ENCODE peak calls at places on chromosomes 12 and 14, in ten cellular contexts. L is Calu3, V is lung, K is neural progenitor cell, F is OCI-LY7, Q is brain microvascular endothelial cell, W is HFF-Myc, O is upper lobe of right lung, M is left ventricle myocardium inferior, B is psoas muscle. T is an unnamed sample.

GRCh38 chr12:28899951-28900350 is 249.1 kb upstream of the FAR2 start:
- DNase-seq in L (no peak), V (no peak), K (no peak), F (no peak), Q (peak), W (peak), O (no peak), M (no peak), B (no peak), T (peak)

GRCh38 chr14:96122496-96122895 is 82.1 kb upstream of the BDKRB2 start:
- DNase-seq in L (no peak), V (no peak), K (no peak), F (no peak), Q (peak), W (peak), O (no peak), M (no peak), B (no peak), T (peak)

GRCh38 chr12:16282978-16283377 is 5.5 kb upstream of the SLC15A5 start:
- DNase-seq in L (no peak), V (no peak), K (no peak), F (no peak), Q (no peak), W (no peak), O (no peak), M (no peak), B (no peak), T (no peak)

GRCh38 chr12:8035440-8036010 is 3.0 kb downstream of the FOXJ2 start:
- DNase-seq in L (no peak), V (no peak), K (no peak), F (no peak), Q (no peak), W (no peak), O (no peak), M (no peak), B (no peak), T (no peak)

GRCh38 chr14:104976198-104977007 is 1.8 kb downstream of the AHNAK2 start:
- DNase-seq in L (peak), V (peak), K (peak), F (peak), Q (peak), W (peak), O (peak), M (peak), B (peak), T (peak)

GRCh38 chr14:55212611-55213010 is 21.2 kb upstream of the DLGAP5 start:
- DNase-seq in L (peak), V (no peak), K (no peak), F (no peak), Q (no peak), W (no peak), O (no peak), M (no peak), B (no peak), T (no peak)

GRCh38 chr14:28468191-28469151 is 298.1 kb upstream of the FOXG1 start:
- DNase-seq in L (no peak), V (no peak), K (peak), F (no peak), Q (no peak), W (no peak), O (no peak), M (no peak), B (no peak), T (no peak)

GRCh38 chr14:51652168-51653095 is 722 bp downstream of the FRMD6 start:
- DNase-seq in L (no peak), V (peak), K (peak), F (peak), Q (no peak), W (no peak), O (no peak), M (peak), B (no peak), T (no peak)

GRCh38 chr12:47272412-47273190 is 192.8 kb upstream of the AMIGO2 start:
- DNase-seq in L (no peak), V (no peak), K (no peak), F (no peak), Q (no peak), W (no peak), O (no peak), M (no peak), B (no peak), T (no peak)

GRCh38 chr12:105948331-105948730 is 190.4 kb downstream of the NUAK1 start:
- DNase-seq in L (no peak), V (no peak), K (no peak), F (no peak), Q (no peak), W (no peak), O (no peak), M (no peak), B (no peak), T (no peak)

GRCh38 chr14:74444866-74445265 is 18.9 kb upstream of the SYNDIG1L start:
- DNase-seq in L (no peak), V (no peak), K (no peak), F (no peak), Q (no peak), W (no peak), O (no peak), M (no peak), B (no peak), T (no peak)

GRCh38 chr12:2679816-2680675 is 114.7 kb upstream of the FKBP4 start:
- DNase-seq in L (no peak), V (peak), K (no peak), F (no peak), Q (no peak), W (no peak), O (no peak), M (no peak), B (no peak), T (no peak)

GRCh38 chr12:28222959-28223662 is 32.9 kb downstream of the CCDC91 start:
- DNase-seq in L (no peak), V (no peak), K (no peak), F (no peak), Q (no peak), W (no peak), O (no peak), M (no peak), B (no peak), T (no peak)

GRCh38 chr12:127381043-127381668 is 885.8 kb upstream of the TMEM132C start:
- DNase-seq in L (peak), V (no peak), K (peak), F (peak), Q (no peak), W (no peak), O (peak), M (peak), B (peak), T (no peak)

GRCh38 chr12:112352921-112353320 is 29.3 kb downstream of the HECTD4 start:
- DNase-seq in L (no peak), V (no peak), K (no peak), F (no peak), Q (no peak), W (no peak), O (no peak), M (no peak), B (no peak), T (no peak)

GRCh38 chr14:91858536-91859275 is 8.6 kb downstream of the TC2N start:
- DNase-seq in L (peak), V (no peak), K (no peak), F (no peak), Q (peak), W (peak), O (no peak), M (no peak), B (no peak), T (no peak)

GRCh38 chr12:116971222-116971621 is 60.5 kb downstream of the FBXW8 start:
- DNase-seq in L (no peak), V (no peak), K (no peak), F (peak), Q (no peak), W (no peak), O (no peak), M (no peak), B (no peak), T (no peak)

GRCh38 chr12:20128926-20129325 is 239.4 kb upstream of the PDE3A start:
- DNase-seq in L (no peak), V (no peak), K (no peak), F (no peak), Q (no peak), W (no peak), O (no peak), M (no peak), B (no peak), T (no peak)

GRCh38 chr12:24015771-24016170 is 66.3 kb upstream of the SOX5 start:
- DNase-seq in L (no peak), V (no peak), K (peak), F (no peak), Q (no peak), W (no peak), O (no peak), M (no peak), B (no peak), T (no peak)

GRCh38 chr12:47762850-47763440 is 4.3 kb upstream of the RAPGEF3 start:
- DNase-seq in L (no peak), V (no peak), K (no peak), F (no peak), Q (no peak), W (no peak), O (no peak), M (no peak), B (no peak), T (no peak)

GRCh38 chr14:22448905-22449611 is 140.0 kb downstream of the DAD1 start:
- DNase-seq in L (peak), V (no peak), K (no peak), F (peak), Q (no peak), W (no peak), O (no peak), M (no peak), B (peak), T (no peak)

GRCh38 chr12:11716794-11717532 is 67.5 kb downstream of the ETV6 start:
- DNase-seq in L (no peak), V (no peak), K (no peak), F (no peak), Q (no peak), W (no peak), O (no peak), M (no peak), B (no peak), T (no peak)

GRCh38 chr12:112850343-112850742 is 56.4 kb upstream of the OAS1 start:
- DNase-seq in L (no peak), V (no peak), K (no peak), F (no peak), Q (no peak), W (no peak), O (no peak), M (no peak), B (no peak), T (no peak)

GRCh38 chr14:38098074-38098846 is 109.4 kb upstream of the SSTR1 start:
- DNase-seq in L (no peak), V (no peak), K (no peak), F (no peak), Q (peak), W (no peak), O (no peak), M (no peak), B (no peak), T (peak)

GRCh38 chr12:109932878-109933503 is 32.9 kb downstream of the TCHP start:
- DNase-seq in L (no peak), V (no peak), K (no peak), F (no peak), Q (no peak), W (no peak), O (no peak), M (peak), B (no peak), T (no peak)

GRCh38 chr14:53355581-53356112 is 202.5 kb upstream of the DDHD1 start:
- DNase-seq in L (no peak), V (no peak), K (peak), F (no peak), Q (peak), W (peak), O (no peak), M (no peak), B (no peak), T (no peak)

GRCh38 chr14:55440385-55440784 is at the start of gene TBPL2:
- DNase-seq in L (no peak), V (no peak), K (peak), F (no peak), Q (no peak), W (no peak), O (no peak), M (no peak), B (no peak), T (no peak)

GRCh38 chr12:25827141-25827540 is 131.3 kb upstream of the RASSF8 start:
- DNase-seq in L (no peak), V (no peak), K (no peak), F (no peak), Q (no peak), W (no peak), O (no peak), M (no peak), B (no peak), T (no peak)

GRCh38 chr12:25824729-25825128 is 133.8 kb upstream of the RASSF8 start:
- DNase-seq in L (no peak), V (no peak), K (no peak), F (no peak), Q (no peak), W (no peak), O (no peak), M (no peak), B (no peak), T (no peak)

GRCh38 chr12:25828188-25828587 is 130.3 kb upstream of the RASSF8 start:
- DNase-seq in L (no peak), V (no peak), K (no peak), F (no peak), Q (no peak), W (no peak), O (no peak), M (no peak), B (no peak), T (no peak)

GRCh38 chr12:25827747-25828146 is 130.7 kb upstream of the RASSF8 start:
- DNase-seq in L (no peak), V (no peak), K (no peak), F (no peak), Q (no peak), W (no peak), O (no peak), M (no peak), B (no peak), T (no peak)

GRCh38 chr12:25825494-25825893 is 133.0 kb upstream of the RASSF8 start:
- DNase-seq in L (no peak), V (no peak), K (no peak), F (no peak), Q (no peak), W (no peak), O (no peak), M (no peak), B (no peak), T (no peak)
- TF ChIP-seq CTCF in L (no peak), V (no peak), K (no peak), F (no peak), Q (peak), W (no peak), O (no peak), M (no peak), B (no peak), T (peak)

GRCh38 chr14:99225804-99226203 is 46.2 kb downstream of the BCL11B start:
- DNase-seq in L (no peak), V (no peak), K (no peak), F (no peak), Q (no peak), W (no peak), O (no peak), M (no peak), B (no peak), T (no peak)

GRCh38 chr14:99224948-99225347 is 47.0 kb downstream of the BCL11B start:
- DNase-seq in L (no peak), V (no peak), K (no peak), F (no peak), Q (no peak), W (no peak), O (no peak), M (no peak), B (no peak), T (no peak)

GRCh38 chr14:99226687-99227086 is 45.3 kb downstream of the BCL11B start:
- DNase-seq in L (no peak), V (no peak), K (no peak), F (no peak), Q (no peak), W (no peak), O (no peak), M (no peak), B (no peak), T (no peak)

GRCh38 chr14:99221445-99221844 is 50.6 kb downstream of the BCL11B start:
- DNase-seq in L (no peak), V (no peak), K (no peak), F (no peak), Q (no peak), W (no peak), O (no peak), M (no peak), B (no peak), T (no peak)

GRCh38 chr14:99224116-99224910 is 47.7 kb downstream of the BCL11B start:
- DNase-seq in L (no peak), V (no peak), K (no peak), F (no peak), Q (no peak), W (no peak), O (no peak), M (no peak), B (no peak), T (no peak)
- TF ChIP-seq CTCF in L (no peak), V (no peak), K (peak), F (no peak), Q (no peak), W (no peak), O (no peak), M (no peak), B (no peak), T (no peak)

GRCh38 chr12:77540097-77540496 is 290.6 kb upstream of the NAV3 start:
- DNase-seq in L (no peak), V (no peak), K (no peak), F (no peak), Q (no peak), W (no peak), O (no peak), M (no peak), B (no peak), T (no peak)
- TF ChIP-seq CTCF in L (no peak), V (no peak), K (peak), F (no peak), Q (no peak), W (no peak), O (no peak), M (no peak), B (no peak), T (peak)

GRCh38 chr14:85131523-85131922 is 398.4 kb upstream of the FLRT2 start:
- DNase-seq in L (no peak), V (no peak), K (peak), F (peak), Q (no peak), W (no peak), O (no peak), M (no peak), B (no peak), T (no peak)
- TF ChIP-seq CTCF in L (no peak), V (no peak), K (peak), F (peak), Q (peak), W (no peak), O (peak), M (peak), B (no peak), T (no peak)

DNA sequence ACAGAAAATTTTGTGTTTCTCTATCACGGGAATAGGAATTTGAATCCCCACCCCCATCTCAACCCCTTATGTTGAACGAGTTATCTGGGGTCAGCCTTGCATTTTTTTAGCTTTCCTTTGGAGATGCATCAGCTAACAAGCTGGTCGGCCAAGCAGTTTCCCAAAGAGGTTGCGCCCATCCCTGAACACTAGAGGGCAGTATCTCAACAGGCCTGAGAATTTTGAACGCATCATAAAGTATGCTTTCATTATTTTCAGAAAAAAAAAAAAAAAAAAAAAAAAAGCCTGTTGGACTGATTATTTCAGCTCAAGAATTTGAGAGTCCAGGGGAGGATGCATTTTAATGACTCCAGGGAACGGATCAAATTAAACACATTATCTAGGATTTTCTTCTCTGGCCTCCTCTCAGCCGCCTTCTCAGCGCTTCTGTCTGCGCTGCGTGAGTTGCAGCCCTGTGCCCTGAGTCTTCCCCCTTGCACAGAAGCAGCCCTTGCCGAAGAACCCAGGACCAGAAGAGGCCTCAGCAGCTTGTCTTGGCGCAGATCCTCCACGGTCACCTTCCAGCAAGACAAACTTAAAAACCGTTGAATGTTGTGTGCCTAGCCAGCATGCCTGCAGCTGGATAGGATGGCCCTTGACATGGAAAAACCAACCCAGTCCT is 76.5 kb upstream of the GZMB start:
- DNase-seq in L (peak), V (peak), K (peak), F (peak), Q (peak), W (peak), O (no peak), M (peak), B (peak), T (peak)
- TF ChIP-seq CTCF in L (peak), V (peak), K (peak), F (peak), Q (peak), W (peak), O (peak), M (peak), B (peak), T (peak)

GRCh38 chr12:42024495-42024830 is 120.2 kb downstream of the GXYLT1 start:
- DNase-seq in L (no peak), V (no peak), K (no peak), F (no peak), Q (no peak), W (no peak), O (no peak), M (no peak), B (no peak), T (no peak)
- TF ChIP-seq CTCF in L (no peak), V (no peak), K (no peak), F (peak), Q (no peak), W (no peak), O (no peak), M (peak), B (no peak), T (no peak)

DNA sequence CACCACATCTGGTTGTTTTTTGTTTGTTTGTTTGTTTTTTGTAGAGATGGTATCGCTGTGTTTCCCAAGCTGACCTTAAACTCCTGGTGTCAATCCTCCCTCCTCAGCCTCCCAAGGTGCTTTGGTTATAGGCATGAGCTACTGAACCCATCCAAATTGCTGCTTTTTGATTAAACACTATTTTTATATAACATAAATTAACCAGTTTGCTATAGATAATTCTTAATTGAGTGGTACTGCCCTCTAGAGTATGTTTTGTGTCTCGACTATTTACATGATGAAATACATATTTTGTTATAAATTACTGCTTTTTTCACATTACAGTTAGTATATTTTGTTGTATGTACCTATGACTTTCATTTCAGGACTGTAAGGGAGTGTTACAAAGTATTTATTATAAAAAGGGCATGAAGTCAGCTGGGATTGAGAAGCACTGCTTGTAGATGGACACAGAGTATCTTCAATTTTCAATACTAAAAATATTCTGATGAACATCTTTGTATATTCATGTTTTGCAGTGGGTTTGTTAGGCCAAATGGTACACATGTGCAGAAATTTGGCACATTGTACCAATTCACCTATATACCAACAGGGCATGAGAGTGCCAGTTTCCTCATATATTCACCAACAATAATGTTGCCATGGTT is 14.9 kb upstream of the SCAF11 start:
- DNase-seq in L (no peak), V (no peak), K (no peak), F (peak), Q (no peak), W (no peak), O (no peak), M (no peak), B (no peak), T (no peak)
- TF ChIP-seq CTCF in L (no peak), V (no peak), K (peak), F (peak), Q (peak), W (peak), O (peak), M (peak), B (peak), T (peak)

GRCh38 chr14:65501328-65501727 is 88.8 kb downstream of the FUT8 start:
- DNase-seq in L (no peak), V (no peak), K (no peak), F (no peak), Q (no peak), W (no peak), O (no peak), M (no peak), B (no peak), T (no peak)
- TF ChIP-seq CTCF in L (no peak), V (no peak), K (no peak), F (peak), Q (peak), W (no peak), O (no peak), M (no peak), B (no peak), T (no peak)

GRCh38 chr12:39959016-39959415 is 146.9 kb downstream of the SLC2A13 start:
- DNase-seq in L (no peak), V (no peak), K (no peak), F (no peak), Q (no peak), W (no peak), O (no peak), M (no peak), B (no peak), T (no peak)

GRCh38 chr12:39959467-39959866 is 146.4 kb downstream of the SLC2A13 start:
- DNase-seq in L (no peak), V (no peak), K (no peak), F (no peak), Q (no peak), W (no peak), O (no peak), M (no peak), B (no peak), T (no peak)

DNA sequence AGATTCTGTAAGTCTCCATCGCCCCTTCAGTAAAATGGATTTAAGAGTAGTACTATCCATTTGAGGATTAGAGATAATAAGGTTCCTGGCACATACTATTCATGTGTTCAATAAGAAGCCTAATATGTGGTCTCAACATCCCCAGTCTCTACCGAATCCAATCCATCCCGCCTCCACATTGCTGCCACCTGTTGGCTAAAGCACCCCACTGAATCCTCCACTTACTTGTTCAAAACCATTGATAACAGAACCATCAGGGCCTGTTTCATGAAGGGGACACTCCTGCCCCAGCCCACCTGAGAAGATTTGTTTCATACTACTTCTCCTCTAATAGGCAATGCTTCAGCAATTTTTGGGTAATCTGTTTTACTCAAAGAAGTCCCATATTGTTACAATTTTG is 147.5 kb downstream of the SLC2A13 start:
- DNase-seq in L (no peak), V (no peak), K (peak), F (peak), Q (no peak), W (no peak), O (no peak), M (no peak), B (no peak), T (no peak)
- TF ChIP-seq CTCF in L (no peak), V (no peak), K (peak), F (peak), Q (peak), W (peak), O (peak), M (no peak), B (no peak), T (peak)

T was measured in AG04450.